ENCODE peak calls at places on chromosome 3, in four cellular contexts. One of them, this sample, is unnamed.

GRCh38 chr3:64084640-64085039 is 61.3 kb upstream of the PSMD6 start:
- DNase-seq in D341Med: no peak
- DNase-seq in AG09319: no peak
- DNase-seq in activated T-helper 1 cell treated with anti-CD3 and anti-CD28 coated beads, Interleukin-12 subunit alpha, Interleukin-12 subunit beta, Interleukin-2, Interleukin-4 antibody, amounts not matched to agents 30 ng/mL and 10 ng/mL and 1 ng/mL, durations not matched to agents 14 hours and 24 hours and 36 hours: no peak
- DNase-seq in this sample: no peak

GRCh38 chr3:65048151-65048550 is 360.4 kb upstream of the ADAMTS9 start:
- DNase-seq in D341Med: no peak
- DNase-seq in AG09319: no peak
- DNase-seq in activated T-helper 1 cell treated with anti-CD3 and anti-CD28 coated beads, Interleukin-12 subunit alpha, Interleukin-12 subunit beta, Interleukin-2, Interleukin-4 antibody, amounts not matched to agents 30 ng/mL and 10 ng/mL and 1 ng/mL, durations not matched to agents 14 hours and 24 hours and 36 hours: no peak
- DNase-seq in this sample: no peak

GRCh38 chr3:102248981-102249705 is 185.7 kb upstream of the ZPLD1 start:
- DNase-seq in D341Med: no peak
- DNase-seq in AG09319: no peak
- DNase-seq in activated T-helper 1 cell treated with anti-CD3 and anti-CD28 coated beads, Interleukin-12 subunit alpha, Interleukin-12 subunit beta, Interleukin-2, Interleukin-4 antibody, amounts not matched to agents 30 ng/mL and 10 ng/mL and 1 ng/mL, durations not matched to agents 14 hours and 24 hours and 36 hours: no peak
- DNase-seq in this sample: no peak

GRCh38 chr3:5195605-5196004 is 8.1 kb downstream of the EDEM1 start:
- DNase-seq in D341Med: no peak
- DNase-seq in AG09319: no peak
- DNase-seq in activated T-helper 1 cell treated with anti-CD3 and anti-CD28 coated beads, Interleukin-12 subunit alpha, Interleukin-12 subunit beta, Interleukin-2, Interleukin-4 antibody, amounts not matched to agents 30 ng/mL and 10 ng/mL and 1 ng/mL, durations not matched to agents 14 hours and 24 hours and 36 hours: no peak
- DNase-seq in this sample: no peak

GRCh38 chr3:118536764-118537163 is 497.9 kb downstream of the IGSF11 start:
- DNase-seq in D341Med: no peak
- DNase-seq in AG09319: no peak
- DNase-seq in activated T-helper 1 cell treated with anti-CD3 and anti-CD28 coated beads, Interleukin-12 subunit alpha, Interleukin-12 subunit beta, Interleukin-2, Interleukin-4 antibody, amounts not matched to agents 30 ng/mL and 10 ng/mL and 1 ng/mL, durations not matched to agents 14 hours and 24 hours and 36 hours: no peak
- DNase-seq in this sample: no peak

GRCh38 chr3:142243134-142243533 is 17.7 kb upstream of the GK5 start:
- DNase-seq in D341Med: peak
- DNase-seq in AG09319: no peak
- DNase-seq in activated T-helper 1 cell treated with anti-CD3 and anti-CD28 coated beads, Interleukin-12 subunit alpha, Interleukin-12 subunit beta, Interleukin-2, Interleukin-4 antibody, amounts not matched to agents 30 ng/mL and 10 ng/mL and 1 ng/mL, durations not matched to agents 14 hours and 24 hours and 36 hours: no peak
- DNase-seq in this sample: no peak

GRCh38 chr3:65669163-65669875 is 369.4 kb downstream of the MAGI1 start:
- DNase-seq in D341Med: no peak
- DNase-seq in AG09319: peak
- DNase-seq in activated T-helper 1 cell treated with anti-CD3 and anti-CD28 coated beads, Interleukin-12 subunit alpha, Interleukin-12 subunit beta, Interleukin-2, Interleukin-4 antibody, amounts not matched to agents 30 ng/mL and 10 ng/mL and 1 ng/mL, durations not matched to agents 14 hours and 24 hours and 36 hours: no peak
- DNase-seq in this sample: no peak

GRCh38 chr3:192943384-192943783 is 25.7 kb upstream of the MB21D2 start:
- DNase-seq in D341Med: no peak
- DNase-seq in AG09319: no peak
- DNase-seq in activated T-helper 1 cell treated with anti-CD3 and anti-CD28 coated beads, Interleukin-12 subunit alpha, Interleukin-12 subunit beta, Interleukin-2, Interleukin-4 antibody, amounts not matched to agents 30 ng/mL and 10 ng/mL and 1 ng/mL, durations not matched to agents 14 hours and 24 hours and 36 hours: no peak
- DNase-seq in this sample: no peak

GRCh38 chr3:65146149-65146548 is 458.3 kb upstream of the ADAMTS9 start:
- DNase-seq in D341Med: no peak
- DNase-seq in AG09319: no peak
- DNase-seq in activated T-helper 1 cell treated with anti-CD3 and anti-CD28 coated beads, Interleukin-12 subunit alpha, Interleukin-12 subunit beta, Interleukin-2, Interleukin-4 antibody, amounts not matched to agents 30 ng/mL and 10 ng/mL and 1 ng/mL, durations not matched to agents 14 hours and 24 hours and 36 hours: no peak
- DNase-seq in this sample: no peak